ENCODE peak calls at places on chromosomes 16 and 17, in ten cellular contexts. P is cardiac muscle cell; W is nephron progenitor cell; R is progenitor cell of endocrine pancreas; T is HCT116; L is BJ; H is activated CD8-positive, alpha-beta T cell treated with anti-CD3 and anti-CD28 coated beads for 36 hours; V is OCI-LY7; Y is AG04449; K is endothelial cell of umbilical vein. E is an unnamed sample.

GRCh38 chr17:74429604-74430384 is 2.1 kb upstream of the GPRC5C start:
- DNase-seq in P (no peak), W (peak), R (no peak), T (no peak), L (no peak), H (peak), V (no peak), Y (no peak), K (no peak), E (no peak)

GRCh38 chr17:33225509-33225908 is 67.6 kb downstream of the ASIC2 start:
- DNase-seq in P (no peak), W (no peak), R (no peak), T (no peak), L (no peak), H (no peak), V (no peak), Y (no peak), K (no peak), E (no peak)

GRCh38 chr17:79752175-79752574 is 21.4 kb downstream of the ENPP7 start:
- DNase-seq in P (no peak), W (no peak), R (no peak), T (no peak), L (no peak), H (peak), V (no peak), Y (no peak), K (no peak), E (no peak)

GRCh38 chr16:72959301-72959996 is 88.5 kb downstream of the ZFHX3 start:
- DNase-seq in P (no peak), W (no peak), R (no peak), T (no peak), L (no peak), H (no peak), V (no peak), Y (no peak), K (no peak), E (no peak)

GRCh38 chr17:17182601-17183136 is 23.5 kb downstream of the PLD6 start:
- DNase-seq in P (no peak), W (no peak), R (no peak), T (no peak), L (no peak), H (no peak), V (no peak), Y (no peak), K (no peak), E (no peak)

GRCh38 chr17:57109393-57110151 is 24.5 kb downstream of the AKAP1 start:
- DNase-seq in P (peak), W (no peak), R (no peak), T (no peak), L (no peak), H (no peak), V (no peak), Y (no peak), K (no peak), E (peak)

GRCh38 chr17:73591278-73592078 is 52.8 kb downstream of the SDK2 start:
- DNase-seq in P (no peak), W (no peak), R (no peak), T (no peak), L (no peak), H (peak), V (peak), Y (no peak), K (no peak), E (no peak)

GRCh38 chr16:54374136-54374535 is 87.5 kb upstream of the IRX3 start:
- DNase-seq in P (no peak), W (no peak), R (no peak), T (no peak), L (no peak), H (no peak), V (no peak), Y (no peak), K (no peak), E (no peak)

GRCh38 chr17:39196191-39196819 is 1.2 kb downstream of the CACNB1 start:
- DNase-seq in P (no peak), W (no peak), R (no peak), T (no peak), L (no peak), H (no peak), V (no peak), Y (no peak), K (no peak), E (no peak)

GRCh38 chr17:40437095-40437732 is 6.0 kb upstream of the IGFBP4 start:
- DNase-seq in P (no peak), W (no peak), R (no peak), T (no peak), L (no peak), H (no peak), V (no peak), Y (no peak), K (no peak), E (no peak)

GRCh38 chr16:70254095-70254964 is 2.6 kb upstream of the EXOSC6 start:
- DNase-seq in P (no peak), W (no peak), R (no peak), T (no peak), L (no peak), H (no peak), V (no peak), Y (no peak), K (no peak), E (no peak)

GRCh38 chr16:22813223-22813945 is 578 bp upstream of the HS3ST2 start:
- DNase-seq in P (peak), W (peak), R (peak), T (no peak), L (no peak), H (peak), V (no peak), Y (no peak), K (peak), E (peak)

GRCh38 chr17:8436169-8436932 is 667 bp downstream of the NDEL1 start:
- DNase-seq in P (peak), W (peak), R (peak), T (peak), L (no peak), H (peak), V (peak), Y (no peak), K (peak), E (peak)

GRCh38 chr17:75610103-75610984 is 22.7 kb downstream of the MYO15B start:
- DNase-seq in P (no peak), W (no peak), R (no peak), T (no peak), L (no peak), H (no peak), V (no peak), Y (no peak), K (no peak), E (peak)

GRCh38 chr17:7404737-7405412 is 978 bp upstream of the TMEM256 start:
- DNase-seq in P (peak), W (peak), R (no peak), T (no peak), L (no peak), H (no peak), V (no peak), Y (no peak), K (peak), E (no peak)

GRCh38 chr16:86723699-86724098 is 145.3 kb downstream of the FOXL1 start:
- DNase-seq in P (no peak), W (no peak), R (no peak), T (peak), L (no peak), H (no peak), V (no peak), Y (no peak), K (no peak), E (no peak)

GRCh38 chr16:86786338-86786737 is 208.0 kb downstream of the FOXL1 start:
- DNase-seq in P (no peak), W (no peak), R (no peak), T (no peak), L (no peak), H (no peak), V (no peak), Y (no peak), K (no peak), E (no peak)

GRCh38 chr17:68006797-68007196 is 10.5 kb upstream of the C17orf58 start:
- DNase-seq in P (peak), W (no peak), R (no peak), T (no peak), L (no peak), H (no peak), V (no peak), Y (no peak), K (no peak), E (no peak)

GRCh38 chr16:48526058-48526957 is 83.7 kb downstream of the N4BP1 start:
- DNase-seq in P (no peak), W (no peak), R (no peak), T (peak), L (no peak), H (peak), V (peak), Y (no peak), K (no peak), E (peak)

GRCh38 chr17:54754560-54754959 is 146.1 kb upstream of the TOM1L1 start:
- DNase-seq in P (no peak), W (no peak), R (no peak), T (peak), L (no peak), H (peak), V (peak), Y (no peak), K (no peak), E (no peak)

GRCh38 chr16:57645691-57646387 is 17.4 kb downstream of the ADGRG1 start:
- DNase-seq in P (peak), W (no peak), R (no peak), T (no peak), L (no peak), H (no peak), V (no peak), Y (no peak), K (peak), E (peak)

GRCh38 chr16:2475413-2476344 is 752 bp downstream of the TBC1D24 start:
- DNase-seq in P (no peak), W (no peak), R (no peak), T (no peak), L (no peak), H (peak), V (peak), Y (no peak), K (no peak), E (no peak)

GRCh38 chr16:55812951-55813350 is 19.9 kb downstream of the CES1 start:
- DNase-seq in P (no peak), W (no peak), R (no peak), T (no peak), L (no peak), H (no peak), V (no peak), Y (no peak), K (no peak), E (no peak)

GRCh38 chr17:17523001-17523713 is 27.0 kb upstream of the RASD1 start:
- DNase-seq in P (no peak), W (no peak), R (no peak), T (no peak), L (no peak), H (no peak), V (no peak), Y (no peak), K (no peak), E (no peak)

GRCh38 chr17:59830007-59830630 is 62.6 kb downstream of the TUBD1 start:
- DNase-seq in P (peak), W (no peak), R (no peak), T (no peak), L (no peak), H (peak), V (no peak), Y (no peak), K (peak), E (peak)

GRCh38 chr16:52812945-52813556 is 239.6 kb downstream of the CHD9NB start:
- DNase-seq in P (peak), W (no peak), R (no peak), T (peak), L (peak), H (no peak), V (no peak), Y (no peak), K (peak), E (peak)

GRCh38 chr17:35243459-35244204 is 760 bp downstream of the SLFN5 start:
- DNase-seq in P (peak), W (peak), R (peak), T (no peak), L (peak), H (peak), V (peak), Y (peak), K (peak), E (peak)

GRCh38 chr17:17950347-17950746 is 21.9 kb downstream of the TOM1L2 start:
- DNase-seq in P (no peak), W (no peak), R (no peak), T (no peak), L (no peak), H (no peak), V (no peak), Y (no peak), K (no peak), E (no peak)

GRCh38 chr17:76458580-76459490 is 5.9 kb upstream of the UBE2O start:
- DNase-seq in P (peak), W (peak), R (no peak), T (peak), L (no peak), H (peak), V (peak), Y (no peak), K (peak), E (peak)

GRCh38 chr17:47208744-47209488 is at the start of gene MYL4:
- DNase-seq in P (peak), W (no peak), R (no peak), T (no peak), L (no peak), H (no peak), V (peak), Y (no peak), K (no peak), E (no peak)

GRCh38 chr17:60563743-60564142 is 36.2 kb upstream of the PPM1D start:
- DNase-seq in P (no peak), W (no peak), R (no peak), T (no peak), L (no peak), H (no peak), V (no peak), Y (no peak), K (no peak), E (peak)

GRCh38 chr16:5455110-5455509 is 357.5 kb upstream of the EEF2KMT start:
- DNase-seq in P (no peak), W (no peak), R (no peak), T (no peak), L (no peak), H (no peak), V (no peak), Y (no peak), K (no peak), E (no peak)
- TF ChIP-seq CTCF in P (no peak), W (no peak), R (no peak), T (no peak), L (no peak), H (no peak), V (no peak), Y (no peak), K (no peak), E (no peak)

DNA sequence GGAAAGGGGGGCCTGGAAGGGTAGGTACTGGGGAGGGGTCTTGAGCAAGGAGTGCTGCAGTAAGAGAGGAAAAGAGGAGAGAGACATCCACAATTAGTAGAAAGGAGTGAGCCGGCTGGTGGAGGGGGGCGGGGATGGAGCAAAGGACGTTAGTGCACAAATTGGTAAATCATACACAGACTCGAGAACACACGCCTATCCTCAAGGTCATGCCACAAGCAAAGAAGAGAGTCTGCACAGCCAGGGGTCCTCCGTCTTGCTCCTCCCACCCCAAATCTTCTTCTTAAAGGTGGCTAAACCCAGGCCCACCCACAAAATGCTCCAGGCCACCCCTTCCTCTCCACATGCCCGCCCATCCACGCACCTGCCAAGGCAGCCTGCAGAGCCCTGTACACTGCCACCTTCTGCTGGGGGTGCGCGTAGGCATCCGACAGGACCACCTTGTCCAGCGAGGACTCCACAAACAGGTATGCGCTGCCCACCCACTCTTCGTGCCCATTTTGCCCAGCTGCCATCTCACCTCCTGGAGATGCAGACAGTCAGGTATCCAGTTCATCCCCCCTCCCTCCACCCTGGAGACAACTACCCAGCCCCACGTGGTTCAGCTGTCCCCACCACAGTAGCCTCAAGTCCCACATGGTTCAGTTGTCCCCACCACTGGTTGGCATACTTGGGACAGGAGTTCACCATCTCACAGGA is 3.4 kb downstream of the TRADD start:
- DNase-seq in P (no peak), W (no peak), R (no peak), T (no peak), L (no peak), H (peak), V (no peak), Y (no peak), K (no peak), E (no peak)
- TF ChIP-seq CTCF in P (no peak), W (no peak), R (no peak), T (no peak), L (no peak), H (no peak), V (peak), Y (no peak), K (no peak), E (no peak)

GRCh38 chr16:20628213-20628612 is 52.0 kb upstream of the ACSM2B start:
- DNase-seq in P (no peak), W (no peak), R (no peak), T (no peak), L (no peak), H (no peak), V (no peak), Y (no peak), K (no peak), E (no peak)

GRCh38 chr16:20624205-20624604 is 48.0 kb upstream of the ACSM2B start:
- DNase-seq in P (no peak), W (no peak), R (no peak), T (no peak), L (no peak), H (no peak), V (no peak), Y (no peak), K (no peak), E (no peak)

GRCh38 chr16:20622498-20622870 is 46.3 kb upstream of the ACSM2B start:
- DNase-seq in P (no peak), W (no peak), R (no peak), T (no peak), L (no peak), H (no peak), V (no peak), Y (no peak), K (no peak), E (no peak)

GRCh38 chr16:20626971-20627370 is 50.8 kb upstream of the ACSM2B start:
- DNase-seq in P (no peak), W (no peak), R (no peak), T (no peak), L (no peak), H (no peak), V (no peak), Y (no peak), K (no peak), E (no peak)

GRCh38 chr16:20624882-20625807 is 49.0 kb upstream of the ACSM2B start:
- DNase-seq in P (no peak), W (no peak), R (no peak), T (no peak), L (no peak), H (no peak), V (no peak), Y (no peak), K (no peak), E (no peak)
- TF ChIP-seq CTCF in P (no peak), W (no peak), R (no peak), T (no peak), L (no peak), H (no peak), V (no peak), Y (no peak), K (no peak), E (no peak)

GRCh38 chr17:81958633-81959342 is 2.2 kb downstream of the NOTUM start:
- DNase-seq in P (no peak), W (no peak), R (no peak), T (no peak), L (no peak), H (no peak), V (no peak), Y (no peak), K (no peak), E (no peak)
- TF ChIP-seq CTCF in P (no peak), W (no peak), R (no peak), T (no peak), L (no peak), H (no peak), V (no peak), Y (no peak), K (no peak), E (no peak)

GRCh38 chr17:42251115-42251514 is 25.1 kb downstream of the STAT5B start:
- DNase-seq in P (peak), W (no peak), R (no peak), T (no peak), L (no peak), H (no peak), V (no peak), Y (no peak), K (peak), E (no peak)

GRCh38 chr17:42249681-42250446 is 26.3 kb downstream of the STAT5B start:
- DNase-seq in P (no peak), W (no peak), R (no peak), T (no peak), L (no peak), H (peak), V (no peak), Y (no peak), K (no peak), E (no peak)

GRCh38 chr17:42246515-42246914 is 29.7 kb downstream of the STAT5B start:
- DNase-seq in P (no peak), W (no peak), R (no peak), T (no peak), L (no peak), H (peak), V (no peak), Y (no peak), K (no peak), E (no peak)

GRCh38 chr17:42247734-42248133 is 28.5 kb downstream of the STAT5B start:
- DNase-seq in P (peak), W (no peak), R (no peak), T (no peak), L (no peak), H (no peak), V (no peak), Y (peak), K (no peak), E (peak)

DNA sequence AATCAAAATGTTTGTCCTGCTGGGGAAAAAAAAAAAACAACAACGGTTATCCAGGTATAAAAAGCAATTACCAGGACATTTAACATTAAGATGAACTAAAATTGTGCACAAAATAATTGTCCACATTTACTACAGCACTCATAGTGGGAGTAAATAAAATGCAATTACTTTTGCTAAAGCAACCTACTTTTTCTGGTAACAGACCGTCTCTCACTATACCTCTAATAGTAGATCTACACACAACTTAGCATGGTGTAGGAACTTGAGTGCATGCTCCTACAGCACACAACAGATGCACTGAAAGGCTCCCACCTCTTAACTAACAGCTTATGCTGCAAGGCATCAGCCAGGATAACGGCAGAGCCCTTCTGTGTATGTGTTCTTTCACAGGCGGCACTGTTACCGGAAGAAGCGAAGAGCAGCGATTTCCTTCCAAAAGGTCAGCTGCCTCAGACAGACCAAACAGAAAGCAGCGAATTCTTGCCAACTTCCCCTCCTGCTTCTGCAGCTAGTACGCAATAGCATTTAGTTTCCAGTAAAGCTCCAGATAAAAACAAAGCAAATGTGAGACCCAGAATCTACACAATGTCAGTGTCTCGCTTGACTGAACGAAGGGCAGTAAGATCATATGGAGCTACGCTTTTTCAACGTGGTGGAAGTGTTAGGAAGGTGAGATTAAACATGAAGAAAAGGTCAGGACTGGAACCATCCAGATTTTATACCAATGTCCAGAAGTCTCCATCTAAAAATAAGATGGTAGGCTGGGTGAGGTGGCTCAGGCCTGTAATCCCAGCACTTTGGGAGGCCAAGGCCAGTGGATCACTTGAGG is 27.6 kb downstream of the STAT5B start:
- DNase-seq in P (peak), W (no peak), R (no peak), T (no peak), L (no peak), H (peak), V (peak), Y (no peak), K (peak), E (no peak)
- TF ChIP-seq CTCF in P (no peak), W (no peak), R (no peak), T (no peak), L (no peak), H (no peak), V (no peak), Y (no peak), K (no peak), E (no peak)